ENCODE peak calls at places on chromosomes 6 and 20, in four cellular contexts. X is HEK293T, O is HepG2, J is H1. M is an unnamed sample.

GRCh38 chr6:105780146-105780860 is 305.8 kb upstream of the PRDM1 start:
- DNase-seq in X (no peak), O (no peak), J (no peak), M (peak; percentile 15)

GRCh38 chr6:75609639-75610590 is 8.2 kb downstream of the SENP6 start:
- DNase-seq in X (no peak), O (no peak), J (no peak), M (no peak)

GRCh38 chr6:43747734-43748133 is 22.3 kb upstream of the VEGFA start:
- DNase-seq in X (no peak), O (no peak), J (no peak), M (no peak)

GRCh38 chr6:52130440-52130839 is 43.0 kb upstream of the PKHD1 start:
- DNase-seq in X (no peak), O (no peak), J (no peak), M (no peak)

GRCh38 chr20:41047279-41047974 is 18.8 kb downstream of the TOP1 start:
- DNase-seq in X (no peak), O (no peak), J (no peak), M (no peak)

GRCh38 chr6:155066371-155066770 is 71.3 kb downstream of the TIAM2 start:
- DNase-seq in X (no peak), O (no peak), J (no peak), M (no peak)

GRCh38 chr20:45174434-45175364 is at the start of gene PI3:
- DNase-seq in X (no peak), O (peak; percentile 38), J (no peak), M (no peak)

GRCh38 chr6:100115702-100116101 is 121.7 kb upstream of the MCHR2 start:
- DNase-seq in X (no peak), O (no peak), J (no peak), M (no peak)

GRCh38 chr6:41673704-41674000 is 35.4 kb downstream of the MDFI start:
- DNase-seq in X (no peak), O (no peak), J (no peak), M (no peak)

GRCh38 chr6:82909551-82909950 is 156.1 kb downstream of the UBE3D start:
- DNase-seq in X (no peak), O (no peak), J (no peak), M (no peak)
- TF ChIP-seq SUZ12 in X (no peak), O (no peak), J (no peak), M (no peak)

GRCh38 chr6:26270903-26271639 is 93.9 kb upstream of the BTN3A2 start:
- DNase-seq in X (no peak), O (no peak), J (no peak), M (no peak)
- TF ChIP-seq SUZ12 in X (no peak), O (no peak), J (no peak), M (no peak)

GRCh38 chr6:124294572-124294971 is 490.9 kb downstream of the NKAIN2 start:
- DNase-seq in X (no peak), O (no peak), J (no peak), M (no peak)
- TF ChIP-seq SUZ12 in X (no peak), O (no peak), J (no peak), M (no peak)

DNA sequence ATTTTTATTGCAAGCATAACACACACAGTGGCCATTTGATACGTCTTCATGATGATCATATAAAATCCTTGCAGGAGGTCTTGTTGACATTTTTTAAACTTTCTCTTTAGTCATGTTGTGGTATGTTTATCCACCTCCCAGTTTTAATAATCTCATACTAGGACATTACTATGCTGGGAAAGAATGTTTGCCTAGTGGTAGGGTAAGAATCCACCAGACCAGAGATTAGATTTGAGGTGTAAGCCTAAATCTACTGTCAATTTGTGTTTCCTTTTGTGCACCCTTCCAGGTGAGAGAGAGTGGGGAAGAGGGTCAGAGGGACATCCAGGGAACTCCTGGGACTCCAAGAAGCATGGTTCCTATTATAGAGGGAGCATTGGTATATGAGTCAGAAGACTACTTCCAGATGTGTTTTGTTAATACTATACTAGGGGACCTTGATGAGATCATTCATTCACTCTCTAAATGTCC is 298.3 kb upstream of the SASH1 start:
- DNase-seq in X (no peak), O (no peak), J (no peak), M (no peak)
- TF ChIP-seq SUZ12 in X (no peak), O (no peak), J (no peak), M (no peak)

GRCh38 chr6:67594366-67594765 is 1040.7 kb upstream of the ADGRB3 start:
- DNase-seq in X (no peak), O (no peak), J (no peak), M (no peak)
- TF ChIP-seq SUZ12 in X (no peak), O (no peak), J (no peak), M (no peak)

GRCh38 chr6:14997507-14997906 is 248.4 kb upstream of the JARID2 start:
- DNase-seq in X (no peak), O (no peak), J (no peak), M (no peak)
- TF ChIP-seq SUZ12 in X (no peak), O (no peak), J (no peak), M (no peak)

DNA sequence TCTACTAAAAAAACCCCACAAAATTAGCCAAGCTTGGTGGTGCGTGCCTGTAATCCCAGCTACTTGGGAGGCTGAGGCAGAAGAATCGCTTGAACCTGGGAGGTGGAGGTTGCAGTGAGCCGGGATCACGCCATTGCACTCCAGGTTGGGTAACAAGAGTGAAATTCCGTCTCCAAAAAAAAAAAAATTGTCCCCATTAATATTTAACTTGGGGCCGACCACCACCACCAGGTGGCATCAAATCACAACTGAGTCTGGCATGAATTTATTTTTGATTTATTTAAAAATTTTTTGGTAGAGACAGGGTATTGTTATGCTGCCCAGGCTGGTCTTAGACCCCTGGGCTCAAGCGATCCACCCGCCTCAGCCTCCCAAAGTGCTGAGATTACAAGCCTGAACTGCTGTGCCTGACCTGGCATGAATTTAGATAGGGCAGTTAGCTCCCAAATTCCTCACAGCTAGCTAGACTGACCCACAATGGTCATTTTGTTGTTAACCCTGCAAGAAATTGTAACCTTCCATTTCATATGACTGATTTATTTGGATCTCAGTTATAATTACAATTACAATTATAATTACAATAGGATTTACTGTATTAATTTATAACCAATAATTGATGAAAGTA is 17.1 kb upstream of the BEND3 start:
- DNase-seq in X (no peak), O (peak; percentile 46), J (no peak), M (no peak)
- TF ChIP-seq SUZ12 in X (no peak), O (no peak), J (no peak), M (no peak)

GRCh38 chr6:3825851-3826581 is 23.2 kb upstream of the FAM50B start:
- DNase-seq in X (no peak), O (peak; percentile 73), J (no peak), M (no peak)
- TF ChIP-seq SUZ12 in X (no peak), O (no peak), J (no peak), M (no peak)

DNA sequence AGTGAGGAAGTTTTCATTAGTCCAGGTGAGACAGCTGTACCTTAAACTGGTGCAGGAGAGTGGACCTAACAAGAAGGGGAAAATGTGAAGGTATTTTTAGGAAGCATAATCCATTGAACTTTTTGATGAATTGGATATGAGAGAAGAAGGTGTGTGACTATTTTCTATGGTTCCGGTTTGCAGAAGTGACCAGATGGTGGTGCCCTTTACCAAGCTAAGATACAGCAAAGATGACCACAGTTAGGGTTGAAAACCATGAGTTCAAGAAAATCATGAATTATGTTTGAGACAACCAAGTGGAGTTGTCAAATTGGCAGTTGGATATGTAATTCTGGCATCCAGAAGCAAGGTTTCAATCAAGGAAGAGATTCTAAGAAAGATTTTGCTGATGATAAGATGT is 61.9 kb upstream of the NRSN1 start:
- DNase-seq in X (peak; percentile 7), O (peak; percentile 62), J (no peak), M (peak; percentile 9)
- TF ChIP-seq SUZ12 in X (no peak), O (no peak), J (no peak), M (no peak)

DNA sequence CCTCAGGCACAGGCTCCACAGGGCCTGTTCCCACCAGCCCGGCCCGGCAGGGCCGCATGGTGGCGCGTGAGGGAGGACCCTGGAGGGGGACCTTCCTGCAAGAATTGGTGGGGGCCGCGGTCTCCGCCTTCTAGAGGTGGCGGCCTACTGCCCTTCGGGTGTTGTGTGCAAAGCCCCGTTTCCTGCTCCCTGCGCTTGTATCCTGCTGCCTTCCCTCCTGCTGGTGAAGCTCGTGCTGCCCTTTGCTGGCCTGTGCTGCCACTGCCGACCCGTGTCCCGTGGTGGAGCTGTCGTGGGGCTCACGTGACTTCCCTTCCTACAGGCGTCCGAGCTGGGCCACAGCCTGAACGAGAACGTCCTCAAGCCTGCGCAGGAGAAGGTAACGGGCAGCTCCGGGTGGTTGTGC is 8.4 kb upstream of the COL20A1 start:
- DNase-seq in X (no peak), O (no peak), J (no peak), M (no peak)
- TF ChIP-seq SUZ12 in X (no peak), O (no peak), J (no peak), M (no peak)

M was measured in NT2/D1.